ENCODE peak calls at places on chromosome 20, in nine cellular contexts. R, Z, U, N, I, X, K, M and P are unnamed samples.

GRCh38 chr20:47356526-47357295 is at the start of gene ZMYND8:
- DNase-seq in R (peak; percentile 95), Z (peak; percentile 95), U (peak; percentile 91), N (peak; percentile 77), I (peak; percentile 99), X (peak; percentile 96), K (peak; percentile 84), M (peak; percentile 98), P (peak; percentile 100)

GRCh38 chr20:14526891-14527290 is 189.5 kb upstream of the FLRT3 start:
- DNase-seq in R (no peak), Z (no peak), U (no peak), N (no peak), I (no peak), X (no peak), K (no peak), M (no peak), P (no peak)

GRCh38 chr20:24773751-24774201 is 175.3 kb upstream of the CST7 start:
- DNase-seq in R (peak; percentile 60), Z (peak; percentile 96), U (no peak), N (peak; percentile 2), I (no peak), X (no peak), K (peak; percentile 31), M (peak; percentile 73), P (no peak)

GRCh38 chr20:8658103-8658502 is 410.8 kb upstream of the PLCB4 start:
- DNase-seq in R (no peak), Z (no peak), U (no peak), N (no peak), I (no peak), X (no peak), K (no peak), M (no peak), P (no peak)

GRCh38 chr20:1874534-1875168 is 20.6 kb upstream of the SIRPA start:
- DNase-seq in R (no peak), Z (no peak), U (no peak), N (no peak), I (no peak), X (no peak), K (no peak), M (no peak), P (no peak)

GRCh38 chr20:17525650-17526049 is 5.5 kb downstream of the BFSP1 start:
- DNase-seq in R (no peak), Z (peak; percentile 55), U (peak; percentile 6), N (no peak), I (no peak), X (no peak), K (no peak), M (no peak), P (no peak)

GRCh38 chr20:37526839-37527637 is 638 bp downstream of the BLCAP start:
- DNase-seq in R (no peak), Z (peak; percentile 32), U (no peak), N (no peak), I (no peak), X (no peak), K (peak; percentile 26), M (peak; percentile 70), P (no peak)

GRCh38 chr20:41978246-41978790 is 360.1 kb upstream of the CHD6 start:
- DNase-seq in R (no peak), Z (no peak), U (no peak), N (no peak), I (no peak), X (no peak), K (no peak), M (no peak), P (no peak)

GRCh38 chr20:57899554-57899953 is 189.7 kb upstream of the PMEPA1 start:
- DNase-seq in R (no peak), Z (no peak), U (no peak), N (no peak), I (no peak), X (no peak), K (no peak), M (no peak), P (no peak)

GRCh38 chr20:58718121-58718563 is 25.5 kb downstream of the NPEPL1 start:
- DNase-seq in R (no peak), Z (no peak), U (no peak), N (no peak), I (no peak), X (no peak), K (no peak), M (peak; percentile 3), P (peak; percentile 2)

GRCh38 chr20:31811796-31812728 is 7.1 kb upstream of the MYLK2 start:
- DNase-seq in R (peak; percentile 67), Z (peak; percentile 92), U (no peak), N (peak; percentile 48), I (no peak), X (no peak), K (peak; percentile 62), M (no peak), P (no peak)

GRCh38 chr20:56589633-56590032 is 39.5 kb upstream of the TFAP2C start:
- DNase-seq in R (no peak), Z (no peak), U (no peak), N (no peak), I (no peak), X (no peak), K (no peak), M (no peak), P (no peak)

GRCh38 chr20:37511605-37512275 is 9.3 kb upstream of the NNAT start:
- DNase-seq in R (no peak), Z (peak; percentile 50), U (no peak), N (peak; percentile 49), I (no peak), X (no peak), K (peak; percentile 33), M (peak; percentile 89), P (no peak)

GRCh38 chr20:39298566-39299501 is 336.7 kb downstream of the DHX35 start:
- DNase-seq in R (no peak), Z (no peak), U (no peak), N (no peak), I (no peak), X (no peak), K (no peak), M (no peak), P (no peak)

GRCh38 chr20:41693136-41693979 is 75.2 kb upstream of the CHD6 start:
- DNase-seq in R (peak; percentile 90), Z (peak; percentile 80), U (peak; percentile 74), N (peak; percentile 53), I (peak; percentile 76), X (peak; percentile 74), K (peak; percentile 79), M (peak; percentile 89), P (peak; percentile 72)

GRCh38 chr20:34525709-34526416 is 9.6 kb downstream of the DYNLRB1 start:
- DNase-seq in R (peak; percentile 89), Z (peak; percentile 100), U (no peak), N (peak; percentile 98), I (peak; percentile 60), X (no peak), K (peak; percentile 100), M (peak; percentile 93), P (no peak)

GRCh38 chr20:61073376-61073775 is 178.7 kb upstream of the CDH4 start:
- DNase-seq in R (no peak), Z (no peak), U (no peak), N (no peak), I (no peak), X (no peak), K (no peak), M (no peak), P (no peak)

GRCh38 chr20:43420192-43420591 is 37.5 kb upstream of the SRSF6 start:
- DNase-seq in R (no peak), Z (no peak), U (no peak), N (no peak), I (no peak), X (no peak), K (no peak), M (no peak), P (no peak)

GRCh38 chr20:38149880-38150594 is 15.0 kb downstream of the TGM2 start:
- DNase-seq in R (no peak), Z (no peak), U (no peak), N (no peak), I (no peak), X (no peak), K (no peak), M (no peak), P (no peak)

GRCh38 chr20:723756-724155 is 44.5 kb downstream of the SLC52A3 start:
- DNase-seq in R (no peak), Z (no peak), U (no peak), N (no peak), I (no peak), X (no peak), K (peak; percentile 20), M (no peak), P (no peak)

GRCh38 chr20:36507746-36508145 is 33.6 kb upstream of the MYL9 start:
- DNase-seq in R (no peak), Z (no peak), U (no peak), N (no peak), I (no peak), X (no peak), K (no peak), M (no peak), P (no peak)

GRCh38 chr20:25218492-25218891 is 23.0 kb downstream of the ENTPD6 start:
- DNase-seq in R (peak; percentile 67), Z (no peak), U (no peak), N (no peak), I (no peak), X (no peak), K (no peak), M (no peak), P (no peak)

GRCh38 chr20:2237059-2237458 is 58.7 kb upstream of the TGM3 start:
- DNase-seq in R (peak; percentile 89), Z (peak; percentile 99), U (no peak), N (peak; percentile 95), I (no peak), X (no peak), K (peak; percentile 97), M (peak; percentile 95), P (no peak)

GRCh38 chr20:51122931-51123658 is 100.2 kb upstream of the KCNG1 start:
- DNase-seq in R (no peak), Z (no peak), U (no peak), N (no peak), I (no peak), X (no peak), K (no peak), M (no peak), P (no peak)

GRCh38 chr20:20229595-20229994 is 138.3 kb upstream of the INSM1 start:
- DNase-seq in R (no peak), Z (peak; percentile 73), U (no peak), N (no peak), I (no peak), X (no peak), K (no peak), M (no peak), P (no peak)